ENCODE peak calls at places on chromosomes 3 and 15, in nine cellular contexts. One of them, this sample, is unnamed.
A peak's percentile ranks its signal among the peaks of the same experiment; 100 is the strongest.

GRCh38 chr15:57364282-57365007 is 11.9 kb upstream of the CGNL1 start:
- ATAC-seq in mucosa of descending colon: peak; percentile 52
- ATAC-seq in CD8-positive, alpha-beta T cell: no peak
- ATAC-seq in K562: peak; percentile 73
- ATAC-seq in stimulated activated naive CD8-positive, alpha-beta T cell treated with anti-CD3 and anti-CD28 coated beads, Interleukin-15, Interleukin-2, amounts not matched to agents 100 U/mL and 50 U/mL, for 24 hours: no peak
- ATAC-seq in upper lobe of right lung: peak; percentile 61
- ATAC-seq in effector memory CD8-positive, alpha-beta T cell: no peak
- ATAC-seq in left cardiac atrium: no peak
- ATAC-seq in aorta: peak; percentile 52
- ATAC-seq in this sample: peak; percentile 55

GRCh38 chr3:178155521-178155920 is 380.7 kb upstream of the KCNMB2 start:
- ATAC-seq in mucosa of descending colon: no peak
- ATAC-seq in CD8-positive, alpha-beta T cell: no peak
- ATAC-seq in K562: no peak
- ATAC-seq in stimulated activated naive CD8-positive, alpha-beta T cell treated with anti-CD3 and anti-CD28 coated beads, Interleukin-15, Interleukin-2, amounts not matched to agents 100 U/mL and 50 U/mL, for 24 hours: no peak
- ATAC-seq in upper lobe of right lung: no peak
- ATAC-seq in effector memory CD8-positive, alpha-beta T cell: no peak
- ATAC-seq in left cardiac atrium: no peak
- ATAC-seq in aorta: no peak
- ATAC-seq in this sample: no peak

GRCh38 chr3:48273594-48274211 is 32.8 kb downstream of the ZNF589 start:
- ATAC-seq in mucosa of descending colon: peak; percentile 61
- ATAC-seq in CD8-positive, alpha-beta T cell: peak; percentile 50
- ATAC-seq in K562: peak; percentile 91
- ATAC-seq in stimulated activated naive CD8-positive, alpha-beta T cell treated with anti-CD3 and anti-CD28 coated beads, Interleukin-15, Interleukin-2, amounts not matched to agents 100 U/mL and 50 U/mL, for 24 hours: no peak
- ATAC-seq in upper lobe of right lung: peak; percentile 85
- ATAC-seq in effector memory CD8-positive, alpha-beta T cell: peak; percentile 66
- ATAC-seq in left cardiac atrium: no peak
- ATAC-seq in aorta: peak; percentile 56
- ATAC-seq in this sample: peak; percentile 92

GRCh38 chr15:90598679-90599078 is 69.0 kb downstream of the CRTC3 start:
- ATAC-seq in mucosa of descending colon: no peak
- ATAC-seq in CD8-positive, alpha-beta T cell: no peak
- ATAC-seq in K562: no peak
- ATAC-seq in stimulated activated naive CD8-positive, alpha-beta T cell treated with anti-CD3 and anti-CD28 coated beads, Interleukin-15, Interleukin-2, amounts not matched to agents 100 U/mL and 50 U/mL, for 24 hours: no peak
- ATAC-seq in upper lobe of right lung: no peak
- ATAC-seq in effector memory CD8-positive, alpha-beta T cell: no peak
- ATAC-seq in left cardiac atrium: no peak
- ATAC-seq in aorta: no peak
- ATAC-seq in this sample: no peak

GRCh38 chr15:90664650-90665287 is 52.4 kb upstream of the BLM start:
- ATAC-seq in mucosa of descending colon: peak; percentile 58
- ATAC-seq in CD8-positive, alpha-beta T cell: no peak
- ATAC-seq in K562: peak; percentile 66
- ATAC-seq in stimulated activated naive CD8-positive, alpha-beta T cell treated with anti-CD3 and anti-CD28 coated beads, Interleukin-15, Interleukin-2, amounts not matched to agents 100 U/mL and 50 U/mL, for 24 hours: no peak
- ATAC-seq in upper lobe of right lung: peak; percentile 58
- ATAC-seq in effector memory CD8-positive, alpha-beta T cell: no peak
- ATAC-seq in left cardiac atrium: peak; percentile 75
- ATAC-seq in aorta: peak; percentile 79
- ATAC-seq in this sample: peak; percentile 77

GRCh38 chr3:46027021-46027705 is at the start of gene XCR1:
- ATAC-seq in mucosa of descending colon: no peak
- ATAC-seq in CD8-positive, alpha-beta T cell: no peak
- ATAC-seq in K562: no peak
- ATAC-seq in stimulated activated naive CD8-positive, alpha-beta T cell treated with anti-CD3 and anti-CD28 coated beads, Interleukin-15, Interleukin-2, amounts not matched to agents 100 U/mL and 50 U/mL, for 24 hours: no peak
- ATAC-seq in upper lobe of right lung: no peak
- ATAC-seq in effector memory CD8-positive, alpha-beta T cell: no peak
- ATAC-seq in left cardiac atrium: no peak
- ATAC-seq in aorta: no peak
- ATAC-seq in this sample: no peak

GRCh38 chr3:12556243-12556722 is 604 bp upstream of the MKRN2 start:
- ATAC-seq in mucosa of descending colon: peak; percentile 2
- ATAC-seq in CD8-positive, alpha-beta T cell: no peak
- ATAC-seq in K562: peak; percentile 4
- ATAC-seq in stimulated activated naive CD8-positive, alpha-beta T cell treated with anti-CD3 and anti-CD28 coated beads, Interleukin-15, Interleukin-2, amounts not matched to agents 100 U/mL and 50 U/mL, for 24 hours: no peak
- ATAC-seq in upper lobe of right lung: no peak
- ATAC-seq in effector memory CD8-positive, alpha-beta T cell: no peak
- ATAC-seq in left cardiac atrium: peak; percentile 9
- ATAC-seq in aorta: peak; percentile 28
- ATAC-seq in this sample: peak; percentile 5

GRCh38 chr15:92711457-92711831 is 55.9 kb upstream of the FAM174B start:
- ATAC-seq in mucosa of descending colon: no peak
- ATAC-seq in CD8-positive, alpha-beta T cell: no peak
- ATAC-seq in K562: no peak
- ATAC-seq in stimulated activated naive CD8-positive, alpha-beta T cell treated with anti-CD3 and anti-CD28 coated beads, Interleukin-15, Interleukin-2, amounts not matched to agents 100 U/mL and 50 U/mL, for 24 hours: no peak
- ATAC-seq in upper lobe of right lung: peak; percentile 13
- ATAC-seq in effector memory CD8-positive, alpha-beta T cell: no peak
- ATAC-seq in left cardiac atrium: no peak
- ATAC-seq in aorta: no peak
- ATAC-seq in this sample: no peak

GRCh38 chr3:141455603-141456327 is 31.1 kb upstream of the RASA2 start:
- ATAC-seq in mucosa of descending colon: peak; percentile 41
- ATAC-seq in CD8-positive, alpha-beta T cell: no peak
- ATAC-seq in K562: no peak
- ATAC-seq in stimulated activated naive CD8-positive, alpha-beta T cell treated with anti-CD3 and anti-CD28 coated beads, Interleukin-15, Interleukin-2, amounts not matched to agents 100 U/mL and 50 U/mL, for 24 hours: no peak
- ATAC-seq in upper lobe of right lung: no peak
- ATAC-seq in effector memory CD8-positive, alpha-beta T cell: no peak
- ATAC-seq in left cardiac atrium: no peak
- ATAC-seq in aorta: no peak
- ATAC-seq in this sample: no peak

GRCh38 chr3:113002676-113003075 is 11.9 kb downstream of the GTPBP8 start:
- ATAC-seq in mucosa of descending colon: peak; percentile 70
- ATAC-seq in CD8-positive, alpha-beta T cell: peak; percentile 47
- ATAC-seq in K562: peak; percentile 60
- ATAC-seq in stimulated activated naive CD8-positive, alpha-beta T cell treated with anti-CD3 and anti-CD28 coated beads, Interleukin-15, Interleukin-2, amounts not matched to agents 100 U/mL and 50 U/mL, for 24 hours: peak; percentile 43
- ATAC-seq in upper lobe of right lung: peak; percentile 22
- ATAC-seq in effector memory CD8-positive, alpha-beta T cell: peak; percentile 73
- ATAC-seq in left cardiac atrium: no peak
- ATAC-seq in aorta: no peak
- ATAC-seq in this sample: no peak

GRCh38 chr3:184651945-184652344 is 59.9 kb downstream of the MAGEF1 start:
- ATAC-seq in mucosa of descending colon: peak; percentile 62
- ATAC-seq in CD8-positive, alpha-beta T cell: no peak
- ATAC-seq in K562: no peak
- ATAC-seq in stimulated activated naive CD8-positive, alpha-beta T cell treated with anti-CD3 and anti-CD28 coated beads, Interleukin-15, Interleukin-2, amounts not matched to agents 100 U/mL and 50 U/mL, for 24 hours: no peak
- ATAC-seq in upper lobe of right lung: no peak
- ATAC-seq in effector memory CD8-positive, alpha-beta T cell: no peak
- ATAC-seq in left cardiac atrium: no peak
- ATAC-seq in aorta: peak; percentile 38
- ATAC-seq in this sample: peak; percentile 42

GRCh38 chr3:114310701-114311100 is 16.9 kb downstream of the TIGIT start:
- ATAC-seq in mucosa of descending colon: no peak
- ATAC-seq in CD8-positive, alpha-beta T cell: no peak
- ATAC-seq in K562: no peak
- ATAC-seq in stimulated activated naive CD8-positive, alpha-beta T cell treated with anti-CD3 and anti-CD28 coated beads, Interleukin-15, Interleukin-2, amounts not matched to agents 100 U/mL and 50 U/mL, for 24 hours: peak; percentile 78
- ATAC-seq in upper lobe of right lung: no peak
- ATAC-seq in effector memory CD8-positive, alpha-beta T cell: no peak
- ATAC-seq in left cardiac atrium: no peak
- ATAC-seq in aorta: no peak
- ATAC-seq in this sample: no peak

GRCh38 chr15:84934942-84935729 is 46.5 kb upstream of the PDE8A start:
- ATAC-seq in mucosa of descending colon: no peak
- ATAC-seq in CD8-positive, alpha-beta T cell: no peak
- ATAC-seq in K562: peak; percentile 74
- ATAC-seq in stimulated activated naive CD8-positive, alpha-beta T cell treated with anti-CD3 and anti-CD28 coated beads, Interleukin-15, Interleukin-2, amounts not matched to agents 100 U/mL and 50 U/mL, for 24 hours: no peak
- ATAC-seq in upper lobe of right lung: no peak
- ATAC-seq in effector memory CD8-positive, alpha-beta T cell: no peak
- ATAC-seq in left cardiac atrium: no peak
- ATAC-seq in aorta: no peak
- ATAC-seq in this sample: peak; percentile 62

GRCh38 chr15:40477703-40478269 is 7.0 kb downstream of the CHST14 start:
- ATAC-seq in mucosa of descending colon: peak; percentile 19
- ATAC-seq in CD8-positive, alpha-beta T cell: no peak
- ATAC-seq in K562: peak; percentile 19
- ATAC-seq in stimulated activated naive CD8-positive, alpha-beta T cell treated with anti-CD3 and anti-CD28 coated beads, Interleukin-15, Interleukin-2, amounts not matched to agents 100 U/mL and 50 U/mL, for 24 hours: no peak
- ATAC-seq in upper lobe of right lung: peak; percentile 72
- ATAC-seq in effector memory CD8-positive, alpha-beta T cell: no peak
- ATAC-seq in left cardiac atrium: no peak
- ATAC-seq in aorta: no peak
- ATAC-seq in this sample: no peak

GRCh38 chr15:66480267-66480666 is 17.3 kb downstream of the SNAPC5 start:
- ATAC-seq in mucosa of descending colon: no peak
- ATAC-seq in CD8-positive, alpha-beta T cell: no peak
- ATAC-seq in K562: no peak
- ATAC-seq in stimulated activated naive CD8-positive, alpha-beta T cell treated with anti-CD3 and anti-CD28 coated beads, Interleukin-15, Interleukin-2, amounts not matched to agents 100 U/mL and 50 U/mL, for 24 hours: no peak
- ATAC-seq in upper lobe of right lung: no peak
- ATAC-seq in effector memory CD8-positive, alpha-beta T cell: no peak
- ATAC-seq in left cardiac atrium: no peak
- ATAC-seq in aorta: no peak
- ATAC-seq in this sample: no peak

GRCh38 chr15:70269991-70270751 is 172.5 kb upstream of the TLE3 start:
- ATAC-seq in mucosa of descending colon: no peak
- ATAC-seq in CD8-positive, alpha-beta T cell: no peak
- ATAC-seq in K562: no peak
- ATAC-seq in stimulated activated naive CD8-positive, alpha-beta T cell treated with anti-CD3 and anti-CD28 coated beads, Interleukin-15, Interleukin-2, amounts not matched to agents 100 U/mL and 50 U/mL, for 24 hours: no peak
- ATAC-seq in upper lobe of right lung: peak; percentile 21
- ATAC-seq in effector memory CD8-positive, alpha-beta T cell: no peak
- ATAC-seq in left cardiac atrium: peak; percentile 10
- ATAC-seq in aorta: peak; percentile 23
- ATAC-seq in this sample: no peak

GRCh38 chr3:137988982-137989381 is 21.0 kb upstream of the CLDN18 start:
- ATAC-seq in mucosa of descending colon: peak; percentile 75
- ATAC-seq in CD8-positive, alpha-beta T cell: no peak
- ATAC-seq in K562: no peak
- ATAC-seq in stimulated activated naive CD8-positive, alpha-beta T cell treated with anti-CD3 and anti-CD28 coated beads, Interleukin-15, Interleukin-2, amounts not matched to agents 100 U/mL and 50 U/mL, for 24 hours: peak; percentile 58
- ATAC-seq in upper lobe of right lung: peak; percentile 50
- ATAC-seq in effector memory CD8-positive, alpha-beta T cell: no peak
- ATAC-seq in left cardiac atrium: no peak
- ATAC-seq in aorta: no peak
- ATAC-seq in this sample: no peak

This sample was measured in SK-N-SH treated with all-trans-retinoic acid at 6 μM for 48 hours.